ENCODE peak calls at places on chromosome 20, in four cellular contexts. One of them, this sample, is unnamed.

GRCh38 chr20:25553819-25554296 is 31.5 kb downstream of the NINL start:
- DNase-seq in AG04450: no peak
- DNase-seq in IMR-90: peak
- DNase-seq in upper lobe of right lung: no peak
- DNase-seq in this sample: peak

GRCh38 chr20:20084296-20084752 is 32.0 kb downstream of the CFAP61 start:
- DNase-seq in AG04450: no peak
- DNase-seq in IMR-90: no peak
- DNase-seq in upper lobe of right lung: no peak
- DNase-seq in this sample: no peak

GRCh38 chr20:40019510-40019909 is 669.5 kb downstream of the MAFB start:
- DNase-seq in AG04450: no peak
- DNase-seq in IMR-90: no peak
- DNase-seq in upper lobe of right lung: no peak
- DNase-seq in this sample: no peak

GRCh38 chr20:19427480-19427879 is 215.0 kb downstream of the SLC24A3 start:
- DNase-seq in AG04450: no peak
- DNase-seq in IMR-90: no peak
- DNase-seq in upper lobe of right lung: peak
- DNase-seq in this sample: no peak

GRCh38 chr20:20953738-20954657 is 152.2 kb downstream of the LINC00237 start:
- DNase-seq in AG04450: no peak
- DNase-seq in IMR-90: no peak
- DNase-seq in upper lobe of right lung: no peak
- DNase-seq in this sample: no peak

GRCh38 chr20:8449120-8449519 is 317.1 kb downstream of the PLCB1 start:
- DNase-seq in AG04450: no peak
- DNase-seq in IMR-90: peak
- DNase-seq in upper lobe of right lung: no peak
- DNase-seq in this sample: peak

GRCh38 chr20:35104685-35105295 is 12.2 kb upstream of the TRPC4AP start:
- DNase-seq in AG04450: no peak
- DNase-seq in IMR-90: peak
- DNase-seq in upper lobe of right lung: no peak
- DNase-seq in this sample: no peak

GRCh38 chr20:31740208-31740607 is 1.1 kb downstream of the TPX2 start:
- DNase-seq in AG04450: no peak
- DNase-seq in IMR-90: peak
- DNase-seq in upper lobe of right lung: no peak
- DNase-seq in this sample: peak

GRCh38 chr20:17495826-17496225 is 35.4 kb downstream of the BFSP1 start:
- DNase-seq in AG04450: no peak
- DNase-seq in IMR-90: no peak
- DNase-seq in upper lobe of right lung: no peak
- DNase-seq in this sample: no peak
- TF ChIP-seq CTCF in AG04450: no peak
- TF ChIP-seq CTCF in IMR-90: no peak
- TF ChIP-seq CTCF in upper lobe of right lung: no peak
- TF ChIP-seq CTCF in this sample: no peak

DNA sequence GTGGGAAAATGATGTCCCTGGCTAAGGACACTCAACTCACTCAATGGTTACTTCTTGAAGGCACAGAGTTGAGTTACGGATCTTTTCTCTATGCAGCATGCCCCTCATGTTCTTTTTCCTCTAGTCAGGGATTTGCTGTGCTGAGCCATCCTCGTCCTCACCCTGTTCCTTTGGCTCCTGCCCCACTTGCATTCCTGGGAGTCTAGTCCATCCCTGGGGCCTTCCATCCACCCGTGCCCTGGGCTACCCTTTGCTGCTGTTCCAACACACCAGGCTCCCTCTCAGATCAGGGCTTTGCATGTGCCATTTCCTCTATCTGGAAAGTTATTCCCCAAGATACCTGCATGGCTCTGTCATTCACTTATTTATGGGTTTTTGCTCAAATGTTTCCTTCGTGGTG is 13.3 kb upstream of the KCNG1 start:
- DNase-seq in AG04450: no peak
- DNase-seq in IMR-90: no peak
- DNase-seq in upper lobe of right lung: peak
- DNase-seq in this sample: no peak
- TF ChIP-seq CTCF in AG04450: no peak
- TF ChIP-seq CTCF in IMR-90: no peak
- TF ChIP-seq CTCF in upper lobe of right lung: no peak
- TF ChIP-seq CTCF in this sample: no peak

DNA sequence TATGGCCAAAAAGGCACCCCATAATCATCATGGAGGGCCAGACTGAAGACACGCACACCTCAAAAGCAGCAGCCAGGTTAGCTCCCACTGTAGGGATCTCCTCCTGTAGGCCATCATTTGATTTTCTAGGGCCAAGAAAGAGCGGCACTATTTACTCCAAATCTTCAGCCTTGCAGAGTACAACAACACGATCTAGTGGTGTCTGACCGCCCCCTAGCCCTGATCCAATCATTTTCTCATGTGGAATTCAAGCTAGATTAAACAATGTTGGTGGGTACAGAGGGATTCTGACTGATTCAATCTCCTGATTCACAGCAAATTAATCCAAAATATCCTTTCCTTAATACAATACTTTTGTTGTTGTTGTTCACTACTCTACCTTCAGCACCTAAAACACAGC is 12.5 kb downstream of the GNAS-AS1 start:
- DNase-seq in AG04450: no peak
- DNase-seq in IMR-90: no peak
- DNase-seq in upper lobe of right lung: no peak
- DNase-seq in this sample: no peak
- TF ChIP-seq CTCF in AG04450: no peak
- TF ChIP-seq CTCF in IMR-90: no peak
- TF ChIP-seq CTCF in upper lobe of right lung: no peak
- TF ChIP-seq CTCF in this sample: peak

DNA sequence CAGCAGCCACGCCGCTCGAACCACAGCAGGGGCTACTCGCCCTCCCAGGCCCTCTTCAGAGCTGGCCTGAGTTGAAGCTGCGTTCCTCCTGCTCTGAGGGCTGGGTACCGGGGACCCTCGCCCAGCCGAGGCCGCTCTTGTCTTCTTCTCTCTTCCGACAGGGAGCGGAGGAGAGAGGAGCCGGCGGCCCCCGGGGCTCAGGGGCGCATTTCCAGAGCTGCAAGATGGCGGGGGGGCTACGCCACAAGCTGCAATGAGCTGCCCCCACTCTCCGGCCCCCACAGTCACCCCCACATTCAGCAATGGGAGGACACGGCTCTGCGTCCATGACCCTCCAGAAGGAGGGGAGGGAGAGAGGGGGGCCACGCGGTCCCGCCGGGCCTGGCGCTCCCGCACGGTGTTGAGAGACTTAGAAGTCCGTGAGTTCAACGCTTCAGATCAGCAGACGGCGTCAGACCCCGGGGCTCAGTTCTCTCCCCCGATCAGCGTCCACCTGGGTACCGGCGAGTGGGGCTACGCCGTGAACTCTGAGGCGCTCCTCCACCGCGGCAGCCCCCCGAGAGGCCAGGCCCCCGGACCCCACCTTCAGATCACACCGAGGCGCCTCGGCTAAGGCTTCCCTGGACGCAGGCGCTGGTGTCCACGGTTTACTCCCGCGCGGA is 31.6 kb downstream of the SLC2A4RG start:
- DNase-seq in AG04450: no peak
- DNase-seq in IMR-90: no peak
- DNase-seq in upper lobe of right lung: no peak
- DNase-seq in this sample: no peak
- TF ChIP-seq CTCF in AG04450: no peak
- TF ChIP-seq CTCF in IMR-90: no peak
- TF ChIP-seq CTCF in upper lobe of right lung: no peak
- TF ChIP-seq CTCF in this sample: no peak

GRCh38 chr20:47552996-47553395 is 51.3 kb downstream of the NCOA3 start:
- DNase-seq in AG04450: no peak
- DNase-seq in IMR-90: no peak
- DNase-seq in upper lobe of right lung: no peak
- DNase-seq in this sample: no peak
- TF ChIP-seq CTCF in AG04450: no peak
- TF ChIP-seq CTCF in IMR-90: no peak
- TF ChIP-seq CTCF in upper lobe of right lung: no peak
- TF ChIP-seq CTCF in this sample: no peak

DNA sequence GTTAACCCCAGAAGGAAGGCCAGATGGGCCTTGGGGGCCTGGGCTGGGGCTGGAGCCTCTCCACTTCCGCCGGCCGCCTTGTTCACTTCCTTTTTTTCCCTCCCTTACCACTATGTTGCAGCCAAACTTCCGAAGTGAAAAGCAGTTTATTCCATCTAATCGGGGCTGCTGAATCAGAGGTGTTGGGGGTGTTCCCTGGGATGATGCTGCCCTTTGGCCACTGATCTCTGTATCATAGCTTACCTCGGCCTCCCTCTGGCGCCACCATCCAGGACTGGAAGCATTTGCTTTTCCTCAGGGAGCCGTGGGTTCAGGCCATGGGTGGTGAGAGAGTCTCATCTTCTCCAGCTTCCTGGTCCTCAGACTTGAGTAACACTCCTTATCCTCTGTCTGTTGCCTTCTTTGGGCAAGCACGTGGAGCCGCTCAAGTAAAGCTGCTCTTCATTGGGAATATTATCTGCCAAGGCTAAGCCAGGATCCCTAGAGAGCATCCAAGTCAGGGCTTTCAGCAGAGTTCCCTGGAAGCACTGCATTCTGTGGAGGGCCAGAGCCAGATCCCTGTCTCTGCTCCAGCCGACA is 39.6 kb downstream of the SLX4IP start:
- DNase-seq in AG04450: no peak
- DNase-seq in IMR-90: no peak
- DNase-seq in upper lobe of right lung: no peak
- DNase-seq in this sample: no peak
- TF ChIP-seq CTCF in AG04450: no peak
- TF ChIP-seq CTCF in IMR-90: no peak
- TF ChIP-seq CTCF in upper lobe of right lung: no peak
- TF ChIP-seq CTCF in this sample: no peak

This sample was measured in brain microvascular endothelial cell.